ENCODE peak calls at places on chromosomes 11 and 22, in eight cellular contexts. One of them, this sample, is unnamed.

GRCh38 chr11:69444381-69445130 is 36.9 kb upstream of the LINC01488 start:
- DNase-seq in GM12878: no peak
- DNase-seq in GM23338: peak; percentile 60
- DNase-seq in stomach: no peak
- DNase-seq in Panc1: no peak
- DNase-seq in spleen: peak; percentile 63
- DNase-seq in sigmoid colon: peak; percentile 90
- DNase-seq in HL-60: peak; percentile 98
- DNase-seq in this sample: no peak

GRCh38 chr11:3903207-3903896 is 47.9 kb downstream of the STIM1 start:
- DNase-seq in GM12878: no peak
- DNase-seq in GM23338: no peak
- DNase-seq in stomach: no peak
- DNase-seq in Panc1: no peak
- DNase-seq in spleen: no peak
- DNase-seq in sigmoid colon: no peak
- DNase-seq in HL-60: peak; percentile 64
- DNase-seq in this sample: no peak

GRCh38 chr11:66478823-66479740 is 1.2 kb upstream of the DPP3 start:
- DNase-seq in GM12878: no peak
- DNase-seq in GM23338: peak; percentile 71
- DNase-seq in stomach: peak; percentile 50
- DNase-seq in Panc1: peak; percentile 45
- DNase-seq in spleen: peak; percentile 82
- DNase-seq in sigmoid colon: peak; percentile 81
- DNase-seq in HL-60: no peak
- DNase-seq in this sample: no peak

GRCh38 chr11:116558504-116559252 is 214.1 kb downstream of the BUD13 start:
- DNase-seq in GM12878: no peak
- DNase-seq in GM23338: no peak
- DNase-seq in stomach: no peak
- DNase-seq in Panc1: no peak
- DNase-seq in spleen: no peak
- DNase-seq in sigmoid colon: no peak
- DNase-seq in HL-60: no peak
- DNase-seq in this sample: no peak

GRCh38 chr22:17980638-17981051 is 43.7 kb downstream of the MICAL3 start:
- DNase-seq in GM12878: no peak
- DNase-seq in GM23338: no peak
- DNase-seq in stomach: peak; percentile 48
- DNase-seq in Panc1: no peak
- DNase-seq in spleen: peak; percentile 88
- DNase-seq in sigmoid colon: no peak
- DNase-seq in HL-60: peak; percentile 28
- DNase-seq in this sample: no peak

GRCh38 chr11:76736266-76736665 is 46.9 kb upstream of the TSKU start:
- DNase-seq in GM12878: no peak
- DNase-seq in GM23338: no peak
- DNase-seq in stomach: no peak
- DNase-seq in Panc1: no peak
- DNase-seq in spleen: no peak
- DNase-seq in sigmoid colon: no peak
- DNase-seq in HL-60: no peak
- DNase-seq in this sample: no peak

GRCh38 chr11:57460017-57460755 is at the start of gene RTN4RL2:
- DNase-seq in GM12878: no peak
- DNase-seq in GM23338: peak; percentile 94
- DNase-seq in stomach: no peak
- DNase-seq in Panc1: no peak
- DNase-seq in spleen: peak; percentile 86
- DNase-seq in sigmoid colon: no peak
- DNase-seq in HL-60: peak; percentile 72
- DNase-seq in this sample: no peak

GRCh38 chr11:132264616-132265015 is 894.2 kb downstream of the NTM start:
- DNase-seq in GM12878: no peak
- DNase-seq in GM23338: no peak
- DNase-seq in stomach: no peak
- DNase-seq in Panc1: no peak
- DNase-seq in spleen: no peak
- DNase-seq in sigmoid colon: no peak
- DNase-seq in HL-60: no peak
- DNase-seq in this sample: no peak

GRCh38 chr11:58567889-58568512 is 7.7 kb downstream of the LPXN start:
- DNase-seq in GM12878: no peak
- DNase-seq in GM23338: peak; percentile 80
- DNase-seq in stomach: peak; percentile 59
- DNase-seq in Panc1: peak; percentile 39
- DNase-seq in spleen: peak; percentile 83
- DNase-seq in sigmoid colon: no peak
- DNase-seq in HL-60: peak; percentile 52
- DNase-seq in this sample: no peak

GRCh38 chr22:17818166-17818565 is 43.9 kb upstream of the BID start:
- DNase-seq in GM12878: no peak
- DNase-seq in GM23338: no peak
- DNase-seq in stomach: no peak
- DNase-seq in Panc1: no peak
- DNase-seq in spleen: no peak
- DNase-seq in sigmoid colon: no peak
- DNase-seq in HL-60: no peak
- DNase-seq in this sample: no peak

GRCh38 chr11:105861225-105861624 is 160.8 kb downstream of the MSANTD4 start:
- DNase-seq in GM12878: no peak
- DNase-seq in GM23338: peak; percentile 47
- DNase-seq in stomach: no peak
- DNase-seq in Panc1: peak; percentile 18
- DNase-seq in spleen: no peak
- DNase-seq in sigmoid colon: no peak
- DNase-seq in HL-60: no peak
- DNase-seq in this sample: no peak

GRCh38 chr11:128553662-128554392 is 33.5 kb downstream of the ETS1 start:
- DNase-seq in GM12878: no peak
- DNase-seq in GM23338: no peak
- DNase-seq in stomach: no peak
- DNase-seq in Panc1: no peak
- DNase-seq in spleen: no peak
- DNase-seq in sigmoid colon: no peak
- DNase-seq in HL-60: no peak
- DNase-seq in this sample: no peak

GRCh38 chr11:128550967-128551522 is 36.3 kb downstream of the ETS1 start:
- DNase-seq in GM12878: no peak
- DNase-seq in GM23338: no peak
- DNase-seq in stomach: no peak
- DNase-seq in Panc1: no peak
- DNase-seq in spleen: no peak
- DNase-seq in sigmoid colon: peak; percentile 76
- DNase-seq in HL-60: no peak
- DNase-seq in this sample: no peak

GRCh38 chr11:128552783-128553661 is 34.3 kb downstream of the ETS1 start:
- DNase-seq in GM12878: peak; percentile 95
- DNase-seq in GM23338: no peak
- DNase-seq in stomach: no peak
- DNase-seq in Panc1: no peak
- DNase-seq in spleen: peak; percentile 85
- DNase-seq in sigmoid colon: no peak
- DNase-seq in HL-60: peak; percentile 54
- DNase-seq in this sample: no peak

GRCh38 chr11:128550261-128550821 is 37.0 kb downstream of the ETS1 start:
- DNase-seq in GM12878: no peak
- DNase-seq in GM23338: no peak
- DNase-seq in stomach: no peak
- DNase-seq in Panc1: no peak
- DNase-seq in spleen: peak; percentile 73
- DNase-seq in sigmoid colon: no peak
- DNase-seq in HL-60: no peak
- DNase-seq in this sample: no peak

GRCh38 chr11:128551641-128552335 is 35.6 kb downstream of the ETS1 start:
- DNase-seq in GM12878: peak; percentile 99
- DNase-seq in GM23338: no peak
- DNase-seq in stomach: no peak
- DNase-seq in Panc1: no peak
- DNase-seq in spleen: no peak
- DNase-seq in sigmoid colon: no peak
- DNase-seq in HL-60: no peak
- DNase-seq in this sample: no peak
- H3K27ac ChIP-seq in GM12878: peak overlapping the region; percentile 100
- H3K27ac ChIP-seq in GM23338: no peak overlapping the region
- H3K27ac ChIP-seq in stomach: peak overlapping the region; percentile 85
- H3K27ac ChIP-seq in Panc1: no peak overlapping the region
- H3K27ac ChIP-seq in spleen: peak overlapping the region; percentile 90
- H3K27ac ChIP-seq in sigmoid colon: peak overlapping the region; percentile 57
- H3K27ac ChIP-seq in HL-60: no peak overlapping the region
- H3K27ac ChIP-seq in this sample: no peak overlapping the region

DNA sequence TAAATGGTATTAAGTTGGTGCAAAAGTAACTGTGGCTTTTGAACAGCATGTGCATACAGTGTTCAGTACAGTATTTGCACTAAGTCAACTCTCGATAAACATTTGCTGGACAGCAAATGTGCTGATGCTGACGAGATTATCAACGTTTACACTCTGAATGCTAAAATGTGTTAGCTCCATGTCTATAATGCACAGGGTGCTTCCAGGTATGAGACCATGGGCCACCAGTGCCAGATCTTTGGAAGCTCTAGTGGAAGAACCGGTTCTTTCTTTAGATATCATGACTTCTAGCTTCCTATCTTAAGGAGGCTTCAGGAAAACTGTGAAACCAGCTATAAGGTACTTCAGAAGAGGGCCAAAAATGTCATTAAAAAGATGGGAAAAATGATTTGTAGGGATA is 17.2 kb downstream of the SNX19 start:
- DNase-seq in GM12878: no peak
- DNase-seq in GM23338: no peak
- DNase-seq in stomach: peak; percentile 56
- DNase-seq in Panc1: no peak
- DNase-seq in spleen: no peak
- DNase-seq in sigmoid colon: no peak
- DNase-seq in HL-60: no peak
- DNase-seq in this sample: no peak
- TF ChIP-seq POLR2AphosphoS5 in GM12878: no peak
- TF ChIP-seq POLR2AphosphoS5 in GM23338: no peak
- TF ChIP-seq POLR2AphosphoS5 in stomach: no peak
- TF ChIP-seq POLR2AphosphoS5 in Panc1: no peak
- TF ChIP-seq POLR2AphosphoS5 in spleen: no peak
- TF ChIP-seq POLR2AphosphoS5 in sigmoid colon: no peak
- TF ChIP-seq POLR2AphosphoS5 in HL-60: no peak
- TF ChIP-seq POLR2AphosphoS5 in this sample: no peak

GRCh38 chr11:123561046-123561781 is 93.2 kb downstream of the SCN3B start:
- DNase-seq in GM12878: no peak
- DNase-seq in GM23338: peak; percentile 65
- DNase-seq in stomach: peak; percentile 49
- DNase-seq in Panc1: no peak
- DNase-seq in spleen: no peak
- DNase-seq in sigmoid colon: no peak
- DNase-seq in HL-60: no peak
- DNase-seq in this sample: no peak
- H3K4me3 ChIP-seq in GM12878: peak overlapping the region; percentile 15
- H3K4me3 ChIP-seq in GM23338: peak overlapping the region; percentile 47
- H3K4me3 ChIP-seq in stomach: peak overlapping the region; percentile 36
- H3K4me3 ChIP-seq in Panc1: no peak overlapping the region
- H3K4me3 ChIP-seq in spleen: no peak overlapping the region
- H3K4me3 ChIP-seq in sigmoid colon: peak overlapping the region; percentile 46
- H3K4me3 ChIP-seq in HL-60: no peak overlapping the region
- H3K4me3 ChIP-seq in this sample: no peak overlapping the region

DNA sequence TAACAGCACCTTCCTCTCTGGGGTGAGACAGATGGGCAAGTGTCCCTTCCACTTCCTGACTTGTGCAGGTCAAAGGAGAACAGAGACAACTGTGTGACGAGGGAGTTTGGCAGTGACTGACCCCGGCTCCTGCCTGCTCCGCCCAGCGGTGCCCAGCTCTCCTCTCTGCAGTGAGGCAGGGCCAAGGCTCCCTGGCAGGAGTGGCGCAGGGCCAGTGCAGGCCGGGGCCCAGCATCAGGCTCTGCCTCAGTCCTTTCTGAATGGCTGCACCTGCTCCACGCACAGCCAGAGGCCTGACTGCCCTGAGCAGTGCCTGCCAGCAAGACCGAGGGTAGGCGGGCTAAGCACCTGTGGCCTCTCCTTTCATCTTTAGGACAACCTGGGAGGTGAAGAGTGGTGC is 54.2 kb downstream of the WT1 start:
- DNase-seq in GM12878: no peak
- DNase-seq in GM23338: no peak
- DNase-seq in stomach: no peak
- DNase-seq in Panc1: no peak
- DNase-seq in spleen: no peak
- DNase-seq in sigmoid colon: no peak
- DNase-seq in HL-60: no peak
- DNase-seq in this sample: no peak
- H3K27ac ChIP-seq in GM12878: no peak overlapping the region
- H3K27ac ChIP-seq in GM23338: no peak overlapping the region
- H3K27ac ChIP-seq in stomach: no peak overlapping the region
- H3K27ac ChIP-seq in Panc1: no peak overlapping the region
- H3K27ac ChIP-seq in spleen: peak overlapping the region; percentile 77
- H3K27ac ChIP-seq in sigmoid colon: no peak overlapping the region
- H3K27ac ChIP-seq in HL-60: no peak overlapping the region
- H3K27ac ChIP-seq in this sample: no peak overlapping the region

GRCh38 chr22:43980996-43981395 is 25.8 kb downstream of the SAMM50 start:
- DNase-seq in GM12878: no peak
- DNase-seq in GM23338: no peak
- DNase-seq in stomach: no peak
- DNase-seq in Panc1: no peak
- DNase-seq in spleen: no peak
- DNase-seq in sigmoid colon: peak; percentile 48
- DNase-seq in HL-60: no peak
- DNase-seq in this sample: no peak

GRCh38 chr22:43988116-43988817 is 33.0 kb downstream of the SAMM50 start:
- DNase-seq in GM12878: no peak
- DNase-seq in GM23338: no peak
- DNase-seq in stomach: no peak
- DNase-seq in Panc1: no peak
- DNase-seq in spleen: no peak
- DNase-seq in sigmoid colon: peak; percentile 29
- DNase-seq in HL-60: no peak
- DNase-seq in this sample: no peak

GRCh38 chr22:43980579-43980978 is 25.3 kb downstream of the SAMM50 start:
- DNase-seq in GM12878: no peak
- DNase-seq in GM23338: no peak
- DNase-seq in stomach: no peak
- DNase-seq in Panc1: no peak
- DNase-seq in spleen: no peak
- DNase-seq in sigmoid colon: peak; percentile 36
- DNase-seq in HL-60: no peak
- DNase-seq in this sample: no peak

GRCh38 chr22:43985532-43985931 is 30.3 kb downstream of the SAMM50 start:
- DNase-seq in GM12878: no peak
- DNase-seq in GM23338: no peak
- DNase-seq in stomach: no peak
- DNase-seq in Panc1: no peak
- DNase-seq in spleen: no peak
- DNase-seq in sigmoid colon: no peak
- DNase-seq in HL-60: no peak
- DNase-seq in this sample: no peak

GRCh38 chr22:43983808-43984207 is 28.6 kb downstream of the SAMM50 start:
- DNase-seq in GM12878: no peak
- DNase-seq in GM23338: no peak
- DNase-seq in stomach: no peak
- DNase-seq in Panc1: no peak
- DNase-seq in spleen: no peak
- DNase-seq in sigmoid colon: peak; percentile 26
- DNase-seq in HL-60: no peak
- DNase-seq in this sample: no peak
- TF ChIP-seq POLR2AphosphoS5 in GM12878: no peak
- TF ChIP-seq POLR2AphosphoS5 in GM23338: no peak
- TF ChIP-seq POLR2AphosphoS5 in stomach: no peak
- TF ChIP-seq POLR2AphosphoS5 in Panc1: no peak
- TF ChIP-seq POLR2AphosphoS5 in spleen: no peak
- TF ChIP-seq POLR2AphosphoS5 in sigmoid colon: no peak
- TF ChIP-seq POLR2AphosphoS5 in HL-60: no peak
- TF ChIP-seq POLR2AphosphoS5 in this sample: no peak

This sample was measured in vagina.